ENCODE peak calls at places on chromosomes 3 and 15, in eight cellular contexts. V, P, C, Q, K, G, J and A are unnamed samples.

GRCh38 chr3:171165986-171166385 is 139.5 kb upstream of the SLC2A2 start:
- DNase-seq in V (no peak), P (no peak), C (no peak), Q (no peak), K (no peak), G (no peak), J (no peak), A (no peak)

GRCh38 chr3:169999433-169999832 is 32.8 kb downstream of the SEC62 start:
- DNase-seq in V (no peak), P (no peak), C (no peak), Q (no peak), K (no peak), G (no peak), J (no peak), A (no peak)

GRCh38 chr3:160564205-160564922 is 1.0 kb downstream of the KPNA4 start:
- DNase-seq in V (no peak), P (peak; percentile 31), C (no peak), Q (peak; percentile 36), K (peak; percentile 29), G (no peak), J (no peak), A (no peak)

GRCh38 chr15:88981244-88982215 is 68.4 kb upstream of the MFGE8 start:
- DNase-seq in V (no peak), P (no peak), C (no peak), Q (no peak), K (no peak), G (no peak), J (no peak), A (no peak)

GRCh38 chr3:44058022-44058867 is 183.4 kb upstream of the TOPAZ1 start:
- DNase-seq in V (no peak), P (no peak), C (no peak), Q (no peak), K (no peak), G (no peak), J (peak; percentile 28), A (no peak)

GRCh38 chr3:36193448-36193847 is 186.9 kb upstream of the STAC start:
- DNase-seq in V (no peak), P (no peak), C (no peak), Q (no peak), K (no peak), G (no peak), J (no peak), A (no peak)

GRCh38 chr15:90075420-90076289 is 26.6 kb downstream of the IDH2 start:
- DNase-seq in V (no peak), P (no peak), C (no peak), Q (no peak), K (no peak), G (no peak), J (no peak), A (no peak)

GRCh38 chr3:132543016-132543739 is 53.9 kb upstream of the ACKR4 start:
- DNase-seq in V (no peak), P (no peak), C (no peak), Q (no peak), K (no peak), G (no peak), J (peak; percentile 97), A (no peak)

GRCh38 chr3:114762144-114762543 is 384.9 kb downstream of the ZBTB20 start:
- DNase-seq in V (no peak), P (no peak), C (no peak), Q (no peak), K (no peak), G (no peak), J (no peak), A (no peak)

GRCh38 chr3:152076148-152076547 is 192.6 kb upstream of the MBNL1 start:
- DNase-seq in V (no peak), P (no peak), C (no peak), Q (no peak), K (no peak), G (no peak), J (peak; percentile 31), A (no peak)

GRCh38 chr15:78216276-78217229 is 17.8 kb downstream of the ACSBG1 start:
- DNase-seq in V (peak; percentile 79), P (peak; percentile 95), C (no peak), Q (peak; percentile 86), K (no peak), G (peak; percentile 90), J (no peak), A (peak; percentile 79)

GRCh38 chr3:104102386-104102785 is 1264.3 kb upstream of the ALCAM start:
- DNase-seq in V (no peak), P (no peak), C (no peak), Q (no peak), K (peak; percentile 68), G (no peak), J (peak; percentile 55), A (no peak)

GRCh38 chr15:73002509-73002908 is 49.8 kb upstream of the NEO1 start:
- DNase-seq in V (no peak), P (no peak), C (no peak), Q (no peak), K (no peak), G (no peak), J (peak; percentile 97), A (no peak)

GRCh38 chr3:95627697-95628096 is 1186.7 kb upstream of the EPHA6 start:
- DNase-seq in V (no peak), P (no peak), C (no peak), Q (no peak), K (no peak), G (no peak), J (no peak), A (no peak)

GRCh38 chr15:63135804-63136203 is 14.1 kb downstream of the LACTB start:
- DNase-seq in V (no peak), P (no peak), C (no peak), Q (no peak), K (no peak), G (no peak), J (peak; percentile 90), A (no peak)

GRCh38 chr15:71823801-71824200 is 13.4 kb downstream of the NR2E3 start:
- DNase-seq in V (no peak), P (no peak), C (no peak), Q (no peak), K (no peak), G (no peak), J (no peak), A (no peak)

GRCh38 chr15:71826196-71826595 is 15.8 kb downstream of the NR2E3 start:
- DNase-seq in V (no peak), P (no peak), C (no peak), Q (no peak), K (no peak), G (no peak), J (no peak), A (no peak)

GRCh38 chr15:71820127-71820526 is 9.8 kb downstream of the NR2E3 start:
- DNase-seq in V (no peak), P (no peak), C (no peak), Q (no peak), K (no peak), G (no peak), J (no peak), A (no peak)

GRCh38 chr15:71821547-71822129 is 11.3 kb downstream of the NR2E3 start:
- DNase-seq in V (no peak), P (no peak), C (no peak), Q (no peak), K (no peak), G (no peak), J (no peak), A (no peak)

GRCh38 chr15:71822890-71823289 is 12.5 kb downstream of the NR2E3 start:
- DNase-seq in V (no peak), P (no peak), C (no peak), Q (no peak), K (no peak), G (no peak), J (no peak), A (no peak)
- H3K9me3 ChIP-seq in V (peaks cover 22% of the 10 kb centered on the region), P (no peaks in the 10 kb centered on the region), C (no peaks in the 10 kb centered on the region), Q (peaks cover 40% of the 10 kb centered on the region), K (no peaks in the 10 kb centered on the region), G (peaks cover 41% of the 10 kb centered on the region), J (peaks cover 33% of the 10 kb centered on the region), A (peaks cover 46% of the 10 kb centered on the region)

DNA sequence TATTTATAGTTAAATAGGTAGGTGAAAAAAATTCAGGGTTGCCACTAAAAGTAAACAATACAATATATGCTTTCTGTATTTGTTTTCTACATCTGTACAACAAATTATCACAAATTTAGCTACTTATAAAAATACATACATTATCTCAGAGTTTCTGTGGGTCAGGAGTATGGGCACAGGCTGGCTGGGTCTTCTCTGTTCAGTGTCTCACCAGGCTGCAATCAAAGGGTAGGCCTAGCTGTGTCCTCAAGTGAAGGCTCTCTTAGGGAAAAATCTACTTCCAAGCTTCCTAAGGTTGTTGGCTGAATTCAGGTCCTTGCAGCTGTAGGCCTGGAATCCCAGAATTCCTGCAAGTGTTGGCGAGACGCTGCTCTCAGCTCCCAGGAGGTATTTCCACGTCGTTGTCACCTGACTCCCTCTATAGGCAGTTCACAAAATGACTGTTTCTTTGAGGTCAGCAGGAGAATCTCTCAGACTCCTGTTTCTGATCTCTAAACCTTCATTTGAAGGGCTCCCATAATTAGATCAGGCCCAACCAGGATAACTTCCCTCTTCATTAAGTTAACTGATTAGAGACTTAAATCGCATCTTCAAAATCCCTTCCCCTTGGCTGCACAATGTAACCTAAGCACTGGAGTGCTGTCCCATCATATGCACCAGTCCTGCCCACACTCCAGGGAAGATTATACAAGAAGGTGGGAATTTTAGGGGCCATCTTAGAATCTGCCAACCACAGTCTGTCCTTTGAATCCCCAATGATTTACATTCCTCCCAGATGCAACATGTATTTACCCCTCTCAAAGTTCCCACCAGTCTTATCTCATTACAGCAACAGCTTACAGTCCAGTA is 296.6 kb downstream of the SUCLG2 start:
- DNase-seq in V (no peak), P (no peak), C (no peak), Q (no peak), K (peak; percentile 71), G (no peak), J (peak; percentile 35), A (no peak)
- TF ChIP-seq CTCF in V (no peak), P (peak; percentile 34), C (no peak), Q (peak; percentile 15), K (peak; percentile 34), G (peak; percentile 14), J (peak; percentile 39), A (peak; percentile 24)

GRCh38 chr15:85016275-85016674 is 34.6 kb downstream of the PDE8A start:
- DNase-seq in V (no peak), P (no peak), C (no peak), Q (no peak), K (no peak), G (no peak), J (no peak), A (no peak)

GRCh38 chr15:85014932-85015331 is 33.3 kb downstream of the PDE8A start:
- DNase-seq in V (no peak), P (no peak), C (no peak), Q (no peak), K (no peak), G (no peak), J (no peak), A (no peak)

GRCh38 chr15:85010472-85011209 is 29.0 kb downstream of the PDE8A start:
- DNase-seq in V (no peak), P (no peak), C (no peak), Q (no peak), K (no peak), G (no peak), J (no peak), A (no peak)

GRCh38 chr15:85011210-85011571 is 29.5 kb downstream of the PDE8A start:
- DNase-seq in V (no peak), P (no peak), C (no peak), Q (no peak), K (no peak), G (no peak), J (no peak), A (no peak)

GRCh38 chr15:85013785-85014184 is 32.1 kb downstream of the PDE8A start:
- DNase-seq in V (no peak), P (no peak), C (no peak), Q (no peak), K (no peak), G (no peak), J (no peak), A (no peak)
- H3K9me3 ChIP-seq in V (no peaks in the 10 kb centered on the region), P (no peaks in the 10 kb centered on the region), C (no peaks in the 10 kb centered on the region), Q (no peaks in the 10 kb centered on the region), K (no peaks in the 10 kb centered on the region), G (no peaks in the 10 kb centered on the region), J (no peaks in the 10 kb centered on the region), A (no peaks in the 10 kb centered on the region)

GRCh38 chr15:60004019-60004845 is at the start of gene FOXB1:
- DNase-seq in V (no peak), P (no peak), C (no peak), Q (no peak), K (peak; percentile 72), G (no peak), J (no peak), A (no peak)
- TF ChIP-seq CTCF in V (no peak), P (no peak), C (no peak), Q (no peak), K (no peak), G (no peak), J (no peak), A (no peak)